ENCODE peak calls at places on chromosomes 7 and 10, in ten cellular contexts. D, N, F, G, Z, P, A, T, X and I are unnamed samples.

GRCh38 chr10:74738985-74739567 is 87.3 kb upstream of the KAT6B start:
- DNase-seq in D (no peak), N (peak; percentile 18), F (no peak), G (no peak), Z (peak; percentile 32), P (no peak), A (peak; percentile 20), T (peak; percentile 16), X (peak; percentile 51), I (no peak)

GRCh38 chr7:26279405-26279804 is 12.3 kb upstream of the SNX10 start:
- DNase-seq in D (no peak), N (peak; percentile 30), F (no peak), G (no peak), Z (no peak), P (no peak), A (no peak), T (peak; percentile 47), X (peak; percentile 24), I (no peak)

GRCh38 chr10:122072491-122072890 is 83.5 kb downstream of the TACC2 start:
- DNase-seq in D (no peak), N (no peak), F (no peak), G (no peak), Z (no peak), P (no peak), A (no peak), T (no peak), X (no peak), I (no peak)

GRCh38 chr7:50869108-50869716 is 86.5 kb upstream of the GRB10 start:
- DNase-seq in D (no peak), N (no peak), F (peak; percentile 10), G (no peak), Z (no peak), P (no peak), A (peak; percentile 40), T (peak; percentile 8), X (peak; percentile 87), I (no peak)

GRCh38 chr10:33258951-33259350 is 75.5 kb downstream of the NRP1 start:
- DNase-seq in D (peak; percentile 26), N (no peak), F (no peak), G (no peak), Z (no peak), P (no peak), A (no peak), T (no peak), X (peak; percentile 67), I (no peak)

GRCh38 chr7:18212788-18213187 is 185.1 kb upstream of the PRPS1L1 start:
- DNase-seq in D (no peak), N (no peak), F (no peak), G (no peak), Z (no peak), P (no peak), A (no peak), T (no peak), X (peak; percentile 79), I (no peak)

GRCh38 chr7:139075031-139075652 is 34.4 kb downstream of the ZC3HAV1 start:
- DNase-seq in D (peak; percentile 70), N (peak; percentile 78), F (peak; percentile 56), G (peak; percentile 73), Z (peak; percentile 80), P (no peak), A (peak; percentile 73), T (peak; percentile 68), X (peak; percentile 89), I (peak; percentile 61)

GRCh38 chr10:79385804-79386531 is 38.7 kb downstream of the PPIF start:
- DNase-seq in D (no peak), N (no peak), F (no peak), G (peak; percentile 41), Z (no peak), P (no peak), A (peak; percentile 3), T (no peak), X (no peak), I (no peak)

GRCh38 chr10:23034790-23035189 is 60.6 kb upstream of the MSRB2 start:
- DNase-seq in D (no peak), N (no peak), F (no peak), G (no peak), Z (no peak), P (no peak), A (no peak), T (no peak), X (no peak), I (no peak)

GRCh38 chr10:80260295-80261243 is 28.9 kb downstream of the MAT1A start:
- DNase-seq in D (peak; percentile 50), N (peak; percentile 16), F (no peak), G (no peak), Z (peak; percentile 29), P (no peak), A (peak; percentile 48), T (peak; percentile 48), X (peak; percentile 21), I (peak; percentile 47)

GRCh38 chr7:27188666-27189559 is 3.9 kb upstream of the HOXA11 start:
- DNase-seq in D (no peak), N (no peak), F (no peak), G (peak; percentile 62), Z (peak; percentile 61), P (no peak), A (no peak), T (no peak), X (peak; percentile 30), I (no peak)

DNA sequence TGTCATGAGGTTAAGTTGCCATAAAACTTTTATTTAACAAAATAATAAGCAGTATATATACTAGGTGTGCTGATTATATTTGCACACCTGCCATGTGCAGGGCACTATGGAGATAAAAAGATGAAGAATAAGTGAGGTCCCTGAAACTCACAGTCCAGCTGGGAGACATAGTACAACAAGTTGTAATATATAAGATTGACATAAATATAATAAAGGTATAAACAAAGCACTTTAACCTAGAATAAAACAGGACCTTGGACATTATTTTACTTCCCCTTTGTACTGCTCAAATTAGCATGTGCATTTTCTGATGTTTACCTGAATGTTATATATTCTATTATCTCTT is 6.2 kb downstream of the STK17A start:
- DNase-seq in D (no peak), N (no peak), F (no peak), G (no peak), Z (no peak), P (no peak), A (no peak), T (no peak), X (no peak), I (no peak)
- H3K4me1 ChIP-seq in D (peaks cover 8% of the 10 kb centered on the region), N (peaks cover 66% of the 10 kb centered on the region), F (peaks cover 8% of the 10 kb centered on the region), G (peaks cover 13% of the 10 kb centered on the region), Z (peaks cover 58% of the 10 kb centered on the region), P (peaks cover 52% of the 10 kb centered on the region), A (peaks cover 74% of the 10 kb centered on the region), T (peaks cover 88% of the 10 kb centered on the region), X (peaks cover 10% of the 10 kb centered on the region), I (peaks cover 4% of the 10 kb centered on the region)

GRCh38 chr7:23207029-23207428 is 25.2 kb downstream of the NUP42 start:
- DNase-seq in D (no peak), N (no peak), F (no peak), G (no peak), Z (no peak), P (no peak), A (no peak), T (peak; percentile 72), X (no peak), I (no peak)
- H3K27ac ChIP-seq in D (no peak overlapping the region), N (no peak overlapping the region), F (no peak overlapping the region), G (no peak overlapping the region), Z (no peak overlapping the region), P (no peak overlapping the region), A (no peak overlapping the region), T (no peak overlapping the region), X (no peak overlapping the region), I (no peak overlapping the region)

GRCh38 chr7:21194936-21195335 is 232.9 kb upstream of the SP4 start:
- DNase-seq in D (no peak), N (no peak), F (no peak), G (no peak), Z (no peak), P (no peak), A (no peak), T (no peak), X (no peak), I (no peak)

GRCh38 chr7:21191317-21192073 is 236.4 kb upstream of the SP4 start:
- DNase-seq in D (no peak), N (no peak), F (no peak), G (no peak), Z (no peak), P (no peak), A (no peak), T (no peak), X (no peak), I (no peak)

GRCh38 chr7:21193895-21194294 is 234.0 kb upstream of the SP4 start:
- DNase-seq in D (no peak), N (no peak), F (no peak), G (no peak), Z (no peak), P (no peak), A (no peak), T (no peak), X (no peak), I (no peak)

DNA sequence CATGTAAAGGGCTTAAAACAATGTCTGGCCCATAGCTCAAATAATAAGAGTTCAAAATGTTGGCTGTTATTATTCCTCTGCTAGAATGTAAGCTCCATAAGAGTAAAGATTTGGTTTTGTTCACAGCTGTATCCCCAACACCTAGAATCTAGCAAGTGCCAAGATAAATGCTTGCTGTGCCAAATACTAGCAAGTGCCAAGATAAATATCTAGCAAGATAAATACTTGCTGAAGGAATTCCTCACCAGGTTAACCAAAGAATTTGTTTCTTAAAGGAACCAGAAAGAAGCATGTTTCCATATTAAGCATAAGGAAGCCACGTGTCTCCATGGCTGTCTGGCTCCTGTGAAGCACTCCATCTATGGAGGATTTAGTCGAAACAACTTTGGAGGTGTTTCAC is 235.2 kb upstream of the SP4 start:
- DNase-seq in D (no peak), N (no peak), F (no peak), G (no peak), Z (no peak), P (no peak), A (peak; percentile 12), T (no peak), X (no peak), I (no peak)
- H3K36me3 ChIP-seq in D (no peaks in the 10 kb centered on the region), N (no peaks in the 10 kb centered on the region), F (no peaks in the 10 kb centered on the region), G (no peaks in the 10 kb centered on the region), Z (no peaks in the 10 kb centered on the region), P (no peaks in the 10 kb centered on the region), A (no peaks in the 10 kb centered on the region), T (no peaks in the 10 kb centered on the region), X (no peaks in the 10 kb centered on the region), I (no peaks in the 10 kb centered on the region)

GRCh38 chr7:23349484-23350157 is 50.5 kb downstream of the MALSU1 start:
- DNase-seq in D (peak; percentile 43), N (no peak), F (peak; percentile 93), G (no peak), Z (no peak), P (peak; percentile 21), A (no peak), T (no peak), X (peak; percentile 66), I (no peak)

GRCh38 chr7:23343806-23344500 is 44.8 kb downstream of the MALSU1 start:
- DNase-seq in D (peak; percentile 66), N (no peak), F (no peak), G (no peak), Z (no peak), P (no peak), A (no peak), T (no peak), X (no peak), I (no peak)

GRCh38 chr7:23347682-23348180 is 48.6 kb downstream of the MALSU1 start:
- DNase-seq in D (no peak), N (no peak), F (peak; percentile 59), G (no peak), Z (no peak), P (peak; percentile 19), A (no peak), T (no peak), X (peak; percentile 75), I (no peak)

GRCh38 chr7:23346316-23346715 is 47.2 kb downstream of the MALSU1 start:
- DNase-seq in D (no peak), N (peak; percentile 25), F (no peak), G (no peak), Z (peak; percentile 50), P (no peak), A (no peak), T (no peak), X (no peak), I (no peak)

GRCh38 chr7:23347007-23347681 is 48.0 kb downstream of the MALSU1 start:
- DNase-seq in D (no peak), N (no peak), F (no peak), G (no peak), Z (no peak), P (no peak), A (no peak), T (no peak), X (no peak), I (no peak)
- H3K4me1 ChIP-seq in D (no peaks in the 10 kb centered on the region), N (peaks cover 8% of the 10 kb centered on the region), F (peaks cover 58% of the 10 kb centered on the region), G (no peaks in the 10 kb centered on the region), Z (peaks cover 6% of the 10 kb centered on the region), P (peaks cover 31% of the 10 kb centered on the region), A (no peaks in the 10 kb centered on the region), T (no peaks in the 10 kb centered on the region), X (peaks cover 14% of the 10 kb centered on the region), I (no peaks in the 10 kb centered on the region)